ENCODE peak calls at places on chromosomes 3 and 15, in four cellular contexts. One of them, this sample, is unnamed.

GRCh38 chr3:169465416-169465815 is 198.1 kb downstream of the MECOM start:
- DNase-seq in spleen: no peak
- DNase-seq in naive thymus-derived CD4-positive, alpha-beta T cell: no peak
- DNase-seq in H9: no peak
- DNase-seq in this sample: no peak

GRCh38 chr15:59335197-59335786 is 37.4 kb downstream of the MYO1E start:
- DNase-seq in naive thymus-derived CD4-positive, alpha-beta T cell: no peak
- DNase-seq in H9: no peak
- DNase-seq in spleen: no peak
- DNase-seq in this sample: no peak

GRCh38 chr3:137766069-137766960 is 2.2 kb downstream of the SOX14 start:
- DNase-seq in spleen: no peak
- DNase-seq in naive thymus-derived CD4-positive, alpha-beta T cell: no peak
- DNase-seq in H9: peak; percentile 54
- DNase-seq in this sample: no peak

GRCh38 chr3:79018671-79019136 is 749.1 kb downstream of the ROBO1 start:
- DNase-seq in naive thymus-derived CD4-positive, alpha-beta T cell: no peak
- DNase-seq in H9: peak; percentile 59
- DNase-seq in spleen: peak; percentile 78
- DNase-seq in this sample: no peak

GRCh38 chr3:134682196-134682880 is 31.5 kb upstream of the KY start:
- DNase-seq in spleen: no peak
- DNase-seq in H9: no peak
- DNase-seq in naive thymus-derived CD4-positive, alpha-beta T cell: no peak
- DNase-seq in this sample: no peak

GRCh38 chr15:98431171-98431570 is 217.2 kb upstream of the IGF1R start:
- DNase-seq in spleen: peak; percentile 64
- DNase-seq in H9: no peak
- DNase-seq in naive thymus-derived CD4-positive, alpha-beta T cell: no peak
- DNase-seq in this sample: no peak

GRCh38 chr3:47515864-47516319 is 2.4 kb upstream of the ELP6 start:
- DNase-seq in spleen: no peak
- DNase-seq in H9: no peak
- DNase-seq in naive thymus-derived CD4-positive, alpha-beta T cell: no peak
- DNase-seq in this sample: no peak

GRCh38 chr3:185365281-185366211 is 2.6 kb downstream of the MAP3K13 start:
- DNase-seq in naive thymus-derived CD4-positive, alpha-beta T cell: no peak
- DNase-seq in H9: no peak
- DNase-seq in spleen: no peak
- DNase-seq in this sample: no peak

GRCh38 chr3:73502609-73503560 is 121.9 kb downstream of the PDZRN3 start:
- DNase-seq in spleen: peak; percentile 81
- DNase-seq in naive thymus-derived CD4-positive, alpha-beta T cell: no peak
- DNase-seq in H9: peak; percentile 73
- DNase-seq in this sample: peak; percentile 17

GRCh38 chr15:60751985-60752952 is 273.3 kb upstream of the ICE2 start:
- DNase-seq in H9: no peak
- DNase-seq in spleen: no peak
- DNase-seq in naive thymus-derived CD4-positive, alpha-beta T cell: no peak
- DNase-seq in this sample: no peak

GRCh38 chr15:43196760-43197548 is 11.8 kb downstream of the CCNDBP1 start:
- DNase-seq in spleen: no peak
- DNase-seq in naive thymus-derived CD4-positive, alpha-beta T cell: no peak
- DNase-seq in H9: no peak
- DNase-seq in this sample: no peak

GRCh38 chr15:56765252-56765651 is 31.9 kb upstream of the ZNF280D start:
- DNase-seq in naive thymus-derived CD4-positive, alpha-beta T cell: no peak
- DNase-seq in H9: no peak
- DNase-seq in spleen: no peak
- DNase-seq in this sample: no peak

GRCh38 chr3:49519916-49520385 is 34.3 kb upstream of the BSN start:
- DNase-seq in spleen: peak; percentile 39
- DNase-seq in naive thymus-derived CD4-positive, alpha-beta T cell: no peak
- DNase-seq in H9: no peak
- DNase-seq in this sample: no peak

GRCh38 chr3:56610669-56611335 is 53.8 kb downstream of the CCDC66 start:
- DNase-seq in spleen: no peak
- DNase-seq in H9: no peak
- DNase-seq in naive thymus-derived CD4-positive, alpha-beta T cell: no peak
- DNase-seq in this sample: no peak

GRCh38 chr3:10251006-10251405 is 2.7 kb downstream of the TATDN2 start:
- DNase-seq in spleen: peak; percentile 37
- DNase-seq in H9: no peak
- DNase-seq in naive thymus-derived CD4-positive, alpha-beta T cell: no peak
- DNase-seq in this sample: no peak

GRCh38 chr15:85414991-85415390 is 34.6 kb downstream of the AKAP13 start:
- DNase-seq in spleen: no peak
- DNase-seq in H9: no peak
- DNase-seq in naive thymus-derived CD4-positive, alpha-beta T cell: no peak
- DNase-seq in this sample: no peak

GRCh38 chr3:48367201-48367600 is 4.8 kb upstream of the FBXW12 start:
- DNase-seq in spleen: no peak
- DNase-seq in H9: no peak
- DNase-seq in naive thymus-derived CD4-positive, alpha-beta T cell: no peak
- DNase-seq in this sample: no peak

GRCh38 chr3:98796334-98796733 is 33.2 kb downstream of the ST3GAL6 start:
- DNase-seq in naive thymus-derived CD4-positive, alpha-beta T cell: no peak
- DNase-seq in H9: no peak
- DNase-seq in spleen: no peak
- DNase-seq in this sample: no peak

GRCh38 chr3:30805695-30806094 is 88.8 kb downstream of the GADL1 start:
- DNase-seq in spleen: no peak
- DNase-seq in H9: no peak
- DNase-seq in naive thymus-derived CD4-positive, alpha-beta T cell: no peak
- DNase-seq in this sample: no peak

GRCh38 chr3:134559591-134559990 is 73.7 kb downstream of the CEP63 start:
- DNase-seq in spleen: no peak
- DNase-seq in naive thymus-derived CD4-positive, alpha-beta T cell: no peak
- DNase-seq in H9: no peak
- DNase-seq in this sample: no peak

GRCh38 chr3:32685604-32686185 is 707 bp downstream of the CNOT10 start:
- DNase-seq in naive thymus-derived CD4-positive, alpha-beta T cell: no peak
- DNase-seq in spleen: no peak
- DNase-seq in H9: no peak
- DNase-seq in this sample: no peak

GRCh38 chr3:147903037-147903436 is 493.9 kb downstream of the ZIC1 start:
- DNase-seq in H9: no peak
- DNase-seq in naive thymus-derived CD4-positive, alpha-beta T cell: no peak
- DNase-seq in spleen: no peak
- DNase-seq in this sample: no peak

GRCh38 chr3:130354430-130354829 is 9.0 kb downstream of the COL6A5 start:
- DNase-seq in H9: no peak
- DNase-seq in naive thymus-derived CD4-positive, alpha-beta T cell: no peak
- DNase-seq in spleen: no peak
- DNase-seq in this sample: no peak

GRCh38 chr3:141414141-141414689 is 45.9 kb downstream of the ZBTB38 start:
- DNase-seq in H9: no peak
- DNase-seq in spleen: no peak
- DNase-seq in naive thymus-derived CD4-positive, alpha-beta T cell: no peak
- DNase-seq in this sample: no peak

GRCh38 chr3:105891101-105891500 is 22.3 kb upstream of the CBLB start:
- DNase-seq in spleen: no peak
- DNase-seq in H9: no peak
- DNase-seq in naive thymus-derived CD4-positive, alpha-beta T cell: no peak
- DNase-seq in this sample: no peak

GRCh38 chr3:186882881-186883685 is 40.6 kb downstream of the ADIPOQ start:
- DNase-seq in spleen: no peak
- DNase-seq in H9: no peak
- DNase-seq in naive thymus-derived CD4-positive, alpha-beta T cell: no peak
- DNase-seq in this sample: no peak

GRCh38 chr3:107271787-107272387 is 105.4 kb upstream of the CCDC54 start:
- DNase-seq in spleen: no peak
- DNase-seq in H9: no peak
- DNase-seq in naive thymus-derived CD4-positive, alpha-beta T cell: no peak
- DNase-seq in this sample: peak; percentile 19

GRCh38 chr15:72784233-72784876 is 797 bp upstream of the ADPGK start:
- DNase-seq in spleen: no peak
- DNase-seq in H9: no peak
- DNase-seq in naive thymus-derived CD4-positive, alpha-beta T cell: no peak
- DNase-seq in this sample: peak; percentile 79

GRCh38 chr3:19074257-19074938 is 73.9 kb upstream of the KCNH8 start:
- DNase-seq in naive thymus-derived CD4-positive, alpha-beta T cell: no peak
- DNase-seq in H9: peak; percentile 74
- DNase-seq in spleen: no peak
- DNase-seq in this sample: no peak

GRCh38 chr15:68415501-68416157 is 16.3 kb downstream of the ITGA11 start:
- DNase-seq in H9: peak; percentile 20
- DNase-seq in spleen: no peak
- DNase-seq in naive thymus-derived CD4-positive, alpha-beta T cell: no peak
- DNase-seq in this sample: no peak

GRCh38 chr3:134640872-134641470 is 9.9 kb downstream of the KY start:
- DNase-seq in naive thymus-derived CD4-positive, alpha-beta T cell: no peak
- DNase-seq in H9: peak; percentile 69
- DNase-seq in spleen: no peak
- DNase-seq in this sample: no peak

GRCh38 chr3:79564192-79564591 is 203.6 kb downstream of the ROBO1 start:
- DNase-seq in naive thymus-derived CD4-positive, alpha-beta T cell: no peak
- DNase-seq in spleen: no peak
- DNase-seq in H9: no peak
- DNase-seq in this sample: no peak

GRCh38 chr3:134007819-134008218 is 21.9 kb downstream of the SLCO2A1 start:
- DNase-seq in spleen: no peak
- DNase-seq in naive thymus-derived CD4-positive, alpha-beta T cell: no peak
- DNase-seq in H9: no peak
- DNase-seq in this sample: no peak

GRCh38 chr3:54870423-54870822 is 57.4 kb downstream of the LRTM1 start:
- DNase-seq in H9: no peak
- DNase-seq in spleen: no peak
- DNase-seq in naive thymus-derived CD4-positive, alpha-beta T cell: no peak
- DNase-seq in this sample: no peak

DNA sequence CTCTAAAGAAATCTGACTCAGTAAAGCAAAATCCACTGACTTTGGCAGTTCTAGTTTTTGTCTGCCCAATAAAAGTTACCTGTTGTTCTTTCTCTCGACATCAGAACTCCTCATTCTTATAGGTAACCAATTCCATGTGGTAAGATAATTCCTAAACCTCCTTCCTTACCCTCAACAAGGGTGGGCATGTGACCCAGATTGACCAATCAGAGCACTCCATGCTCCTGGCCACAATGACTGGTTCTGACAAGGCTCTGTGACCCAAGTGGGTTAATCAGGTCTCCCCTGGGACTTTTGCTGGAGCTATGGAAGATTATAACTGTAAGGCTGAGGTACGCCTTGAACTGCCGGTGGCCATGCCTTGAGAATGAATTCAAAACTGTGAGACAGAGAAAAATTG is 31.7 kb downstream of the LINS1 start:
- DNase-seq in naive thymus-derived CD4-positive, alpha-beta T cell: no peak
- DNase-seq in spleen: no peak
- DNase-seq in H9: no peak
- DNase-seq in this sample: no peak
- H3K4me1 ChIP-seq in naive thymus-derived CD4-positive, alpha-beta T cell: no peaks in the 10 kb centered on the region
- H3K4me1 ChIP-seq in spleen: peaks cover 12% of the 10 kb centered on the region
- H3K4me1 ChIP-seq in H9: no peaks in the 10 kb centered on the region
- H3K4me1 ChIP-seq in this sample: peaks cover 31% of the 10 kb centered on the region

DNA sequence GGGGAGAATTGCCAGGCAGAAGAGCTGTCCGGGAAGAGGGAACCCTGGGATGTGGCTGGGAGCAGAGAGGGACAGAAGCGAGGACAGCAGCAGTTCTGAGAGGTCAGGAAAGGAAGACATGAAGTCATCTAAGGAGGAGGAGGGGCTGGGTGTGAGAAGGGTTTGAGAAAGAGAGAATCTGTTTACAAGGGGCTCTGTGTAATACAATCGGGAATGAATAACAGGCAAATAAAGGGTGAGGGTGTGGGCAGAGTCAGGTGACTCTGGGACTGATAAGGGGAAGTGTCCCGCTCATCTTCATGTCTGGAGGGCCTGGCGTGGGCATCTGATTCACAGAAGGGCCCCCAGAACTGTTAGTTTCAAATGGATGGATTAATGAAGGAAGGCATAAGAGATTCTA is 191.3 kb downstream of the XXYLT1 start:
- DNase-seq in H9: no peak
- DNase-seq in spleen: no peak
- DNase-seq in naive thymus-derived CD4-positive, alpha-beta T cell: no peak
- DNase-seq in this sample: no peak
- H3K4me1 ChIP-seq in H9: no peaks in the 10 kb centered on the region
- H3K4me1 ChIP-seq in spleen: peaks cover 77% of the 10 kb centered on the region
- H3K4me1 ChIP-seq in naive thymus-derived CD4-positive, alpha-beta T cell: no peaks in the 10 kb centered on the region
- H3K4me1 ChIP-seq in this sample: no peaks in the 10 kb centered on the region

DNA sequence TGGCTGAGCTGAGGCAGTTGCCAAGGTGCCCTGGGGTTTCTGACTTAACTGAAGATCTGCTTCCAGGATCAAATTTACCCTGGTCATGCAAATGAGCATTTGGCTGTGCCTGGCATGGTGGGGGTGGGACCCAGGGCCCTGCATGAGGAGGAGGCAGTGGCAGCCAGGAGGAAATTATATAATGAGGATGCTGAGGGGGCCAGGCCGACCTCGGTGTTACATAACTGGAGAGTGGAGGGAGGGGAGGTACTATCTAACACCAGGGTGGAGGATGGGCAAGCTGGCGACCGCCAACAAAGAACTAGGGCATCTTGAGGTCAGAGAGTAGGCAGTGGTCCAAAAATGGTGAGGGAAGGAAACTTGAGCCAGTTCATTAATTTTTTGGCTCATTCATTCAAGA is 16.4 kb downstream of the PLEKHO2 start:
- DNase-seq in spleen: no peak
- DNase-seq in naive thymus-derived CD4-positive, alpha-beta T cell: no peak
- DNase-seq in H9: no peak
- DNase-seq in this sample: no peak
- H3K4me1 ChIP-seq in spleen: peaks cover 100% of the 10 kb centered on the region
- H3K4me1 ChIP-seq in naive thymus-derived CD4-positive, alpha-beta T cell: peaks cover 27% of the 10 kb centered on the region
- H3K4me1 ChIP-seq in H9: peaks cover 7% of the 10 kb centered on the region
- H3K4me1 ChIP-seq in this sample: peaks cover 48% of the 10 kb centered on the region

GRCh38 chr3:16913264-16913580 is 28.5 kb downstream of the PLCL2 start:
- DNase-seq in spleen: no peak
- DNase-seq in H9: no peak
- DNase-seq in naive thymus-derived CD4-positive, alpha-beta T cell: no peak
- DNase-seq in this sample: no peak
- H3K4me1 ChIP-seq in spleen: peaks cover 98% of the 10 kb centered on the region
- H3K4me1 ChIP-seq in H9: no peaks in the 10 kb centered on the region
- H3K4me1 ChIP-seq in naive thymus-derived CD4-positive, alpha-beta T cell: peaks cover 25% of the 10 kb centered on the region
- H3K4me1 ChIP-seq in this sample: peaks cover 87% of the 10 kb centered on the region

DNA sequence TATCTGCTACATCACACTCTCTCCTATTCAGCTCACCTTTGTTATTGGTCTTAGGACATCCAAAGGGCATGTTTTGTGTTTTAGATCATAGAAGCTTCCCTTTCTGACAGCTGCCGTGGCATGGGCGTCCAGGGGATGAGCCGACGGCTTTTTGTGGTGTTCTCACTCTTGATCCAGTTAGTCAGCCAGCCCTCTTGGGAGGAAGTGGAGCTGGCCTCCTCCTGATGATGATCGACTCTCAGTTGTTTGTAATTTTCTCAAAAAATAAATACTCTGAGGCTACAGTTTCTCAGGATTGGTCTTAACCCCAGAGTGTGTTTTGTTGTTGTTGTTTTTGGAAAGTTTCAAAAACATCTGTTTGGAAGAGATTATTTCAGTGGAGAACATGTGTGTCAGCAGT is 34.4 kb downstream of the BOC start:
- DNase-seq in spleen: no peak
- DNase-seq in naive thymus-derived CD4-positive, alpha-beta T cell: no peak
- DNase-seq in H9: no peak
- DNase-seq in this sample: no peak
- H3K4me1 ChIP-seq in spleen: no peaks in the 10 kb centered on the region
- H3K4me1 ChIP-seq in naive thymus-derived CD4-positive, alpha-beta T cell: no peaks in the 10 kb centered on the region
- H3K4me1 ChIP-seq in H9: peaks cover 12% of the 10 kb centered on the region
- H3K4me1 ChIP-seq in this sample: no peaks in the 10 kb centered on the region

This sample was measured in CD4-positive, alpha-beta memory T cell.